ENCODE peak calls at places on chromosomes 13 and 19, in four cellular contexts. V is stimulated activated CD4-positive, alpha-beta T cell treated with anti-CD3 and anti-CD28 coated beads, Interleukin-4, amount 100 ng/mL, for 4 hours; O is tibial nerve; M is activated T-cell treated with anti-CD3 and anti-CD28 coated beads, Interleukin-2, amount 50 U/mL, for 72 hours. F is an unnamed sample.

GRCh38 chr19:44032001-44032610 is 6.9 kb downstream of the ZNF222 start:
- DNase-seq in O (no peak), M (no peak), V (no peak), F (no peak)

GRCh38 chr13:92224052-92224821 is 825.8 kb downstream of the GPC5 start:
- DNase-seq in O (no peak), M (no peak), V (no peak), F (no peak)

GRCh38 chr13:37475966-37476365 is 122.6 kb downstream of the POSTN start:
- DNase-seq in M (no peak), O (no peak), V (no peak), F (no peak)

GRCh38 chr19:35090795-35091214 is 24.8 kb upstream of the FXYD3 start:
- DNase-seq in V (no peak), M (no peak), O (no peak), F (no peak)

GRCh38 chr19:1987197-1988187 is 28.0 kb downstream of the BTBD2 start:
- DNase-seq in O (no peak), V (no peak), M (no peak), F (no peak)

GRCh38 chr13:99501952-99502310 is 659 bp downstream of the TM9SF2 start:
- DNase-seq in V (no peak), O (no peak), M (peak), F (peak)

GRCh38 chr13:72255908-72256307 is 388.9 kb upstream of the DACH1 start:
- DNase-seq in V (no peak), M (no peak), O (no peak), F (no peak)

GRCh38 chr13:95536629-95537241 is 15.8 kb upstream of the CLDN10 start:
- DNase-seq in M (no peak), O (no peak), V (no peak), F (no peak)

GRCh38 chr13:52827839-52828238 is 20.6 kb downstream of the PCDH8 start:
- DNase-seq in O (no peak), M (no peak), V (no peak), F (no peak)

GRCh38 chr19:2719910-2720776 is 1.0 kb downstream of the DIRAS1 start:
- DNase-seq in M (no peak), O (no peak), V (no peak), F (no peak)

GRCh38 chr19:14096272-14096992 is 5.9 kb upstream of the SAMD1 start:
- DNase-seq in V (no peak), O (no peak), M (no peak), F (no peak)

GRCh38 chr19:5013761-5014160 is 44.8 kb downstream of the KDM4B start:
- DNase-seq in V (no peak), M (no peak), O (no peak), F (no peak)

GRCh38 chr13:44237276-44237767 is 136.3 kb upstream of the SERP2 start:
- DNase-seq in V (no peak), O (peak), M (peak), F (peak)

GRCh38 chr19:43300876-43301765 is 31.8 kb upstream of the PSG9 start:
- DNase-seq in O (no peak), M (no peak), V (no peak), F (no peak)

GRCh38 chr19:33429891-33430673 is 56.6 kb downstream of the CEBPG start:
- DNase-seq in O (no peak), V (no peak), M (peak), F (peak)

GRCh38 chr19:50331187-50332013 is 2.2 kb upstream of the KCNC3 start:
- DNase-seq in V (no peak), M (peak), O (no peak), F (peak)

GRCh38 chr19:48396010-48396870 is 2.8 kb downstream of the GRIN2D start:
- DNase-seq in V (no peak), O (no peak), M (no peak), F (no peak)

GRCh38 chr19:41694831-41695635 is 7.0 kb upstream of the CEACAM7 start:
- DNase-seq in O (no peak), M (no peak), V (no peak), F (no peak)

GRCh38 chr13:74210693-74211393 is 76.6 kb upstream of the KLF12 start:
- DNase-seq in O (no peak), V (no peak), M (no peak), F (no peak)

GRCh38 chr19:42519108-42519507 is 9.2 kb downstream of the CEACAM1 start:
- DNase-seq in V (no peak), O (no peak), M (no peak), F (no peak)

GRCh38 chr13:113926951-113927660 is 46.8 kb downstream of the C13orf46 start:
- DNase-seq in V (no peak), O (peak), M (no peak), F (peak)

GRCh38 chr13:48412100-48412556 is 785 bp downstream of the LPAR6 start:
- DNase-seq in V (no peak), O (no peak), M (no peak), F (no peak)

GRCh38 chr13:44557986-44558385 is 18.1 kb downstream of the TSC22D1 start:
- DNase-seq in V (no peak), O (no peak), M (no peak), F (no peak)

GRCh38 chr13:110352735-110353134 is 45.7 kb downstream of the COL4A2 start:
- DNase-seq in O (no peak), M (peak), V (no peak), F (no peak)

GRCh38 chr19:4368128-4368820 is 24.9 kb downstream of the MPND start:
- DNase-seq in V (no peak), M (no peak), O (no peak), F (peak)

GRCh38 chr13:65966991-65967451 is 1263.1 kb downstream of the PCDH9 start:
- DNase-seq in M (no peak), O (no peak), V (no peak), F (no peak)

GRCh38 chr13:99398916-99399622 is 91.9 kb upstream of the GPR183 start:
- DNase-seq in V (no peak), M (no peak), O (no peak), F (no peak)

GRCh38 chr13:92842145-92842544 is 384.5 kb upstream of the GPC6 start:
- DNase-seq in M (no peak), V (no peak), O (no peak), F (no peak)

F was measured in activated CD4-positive, alpha-beta memory T cell treated with anti-CD3 and anti-CD28 coated beads for 36 hours.